ENCODE peak calls at places on chromosome 13, in nine cellular contexts. Y is ELR; N is anterior cingulate cortex; A is activated CD4-positive, alpha-beta T cell treated with anti-CD3 and anti-CD28 coated beads, Interleukin-2, amount 50 U/mL, for 1 hour; M is LoVo; B is Caco-2; K is NAMALWA; G is H54; W is H1. O is an unnamed sample.

GRCh38 chr13:40102854-40103253 is 447.4 kb downstream of the COG6 start:
- DNase-seq in W (no peak), M (no peak), G (peak), B (no peak), K (no peak), A (peak), Y (peak), N (no peak), O (peak)

GRCh38 chr13:48506092-48506701 is 26.7 kb downstream of the RCBTB2 start:
- DNase-seq in M (no peak), Y (no peak), B (no peak), K (no peak), G (no peak), A (no peak), N (no peak), W (no peak), O (no peak)

GRCh38 chr13:58254961-58255360 is 623.4 kb downstream of the PCDH17 start:
- DNase-seq in A (no peak), M (no peak), N (no peak), K (no peak), B (no peak), G (no peak), Y (no peak), W (no peak), O (no peak)

GRCh38 chr13:49549289-49549688 is 36.1 kb downstream of the RCBTB1 start:
- DNase-seq in K (no peak), A (no peak), Y (no peak), G (no peak), B (no peak), N (no peak), W (no peak), M (no peak), O (no peak)

GRCh38 chr13:44151474-44151873 is 222.2 kb upstream of the SERP2 start:
- DNase-seq in N (no peak), W (no peak), K (no peak), Y (no peak), G (no peak), B (peak), A (no peak), M (no peak), O (no peak)

GRCh38 chr13:99970761-99971575 is 599 bp downstream of the ZIC5 start:
- DNase-seq in G (no peak), W (no peak), K (no peak), Y (no peak), M (no peak), N (peak), A (no peak), B (peak), O (peak)

GRCh38 chr13:110231348-110232047 is 75.5 kb downstream of the COL4A1 start:
- DNase-seq in K (no peak), B (no peak), Y (no peak), A (no peak), G (no peak), N (no peak), M (no peak), W (no peak), O (no peak)

GRCh38 chr13:72180253-72180952 is 313.4 kb upstream of the DACH1 start:
- DNase-seq in A (no peak), K (no peak), W (no peak), N (no peak), G (no peak), Y (peak), M (no peak), B (no peak), O (no peak)

GRCh38 chr13:23707674-23708073 is 137.5 kb downstream of the TNFRSF19 start:
- DNase-seq in Y (peak), M (no peak), G (no peak), N (no peak), B (peak), A (no peak), W (no peak), K (peak), O (no peak)

GRCh38 chr13:97385854-97386253 is 48.1 kb upstream of the RAP2A start:
- DNase-seq in N (no peak), G (no peak), A (no peak), M (no peak), B (no peak), Y (no peak), K (no peak), W (no peak), O (no peak)

GRCh38 chr13:96994030-96994848 is at the start of gene OXGR1:
- DNase-seq in Y (no peak), G (no peak), A (no peak), B (peak), K (no peak), M (no peak), W (no peak), N (peak), O (no peak)

GRCh38 chr13:42071667-42072419 is 23.4 kb downstream of the DGKH start:
- DNase-seq in N (no peak), K (no peak), A (no peak), B (no peak), W (no peak), Y (no peak), G (no peak), M (no peak), O (no peak)

GRCh38 chr13:82713681-82714405 is 1168.4 kb downstream of the SLITRK1 start:
- DNase-seq in G (no peak), M (no peak), N (no peak), A (no peak), W (no peak), Y (peak), B (no peak), K (no peak), O (no peak)

GRCh38 chr13:102091231-102091630 is 310.6 kb downstream of the FGF14 start:
- DNase-seq in K (peak), W (peak), A (no peak), G (no peak), M (no peak), Y (peak), N (no peak), B (peak), O (peak)

GRCh38 chr13:67619346-67619745 is 389.2 kb upstream of the PCDH9 start:
- DNase-seq in K (no peak), Y (peak), A (no peak), N (no peak), W (no peak), B (no peak), G (no peak), M (no peak), O (no peak)

GRCh38 chr13:28357846-28358496 is 137.0 kb downstream of the FLT1 start:
- DNase-seq in K (no peak), N (no peak), A (no peak), W (no peak), G (no peak), M (no peak), B (no peak), Y (peak), O (no peak)

GRCh38 chr13:74794147-74794546 is 659.9 kb upstream of the KLF12 start:
- DNase-seq in W (no peak), N (no peak), K (no peak), B (no peak), G (no peak), M (no peak), Y (no peak), A (no peak), O (no peak)

GRCh38 chr13:99354371-99354951 is 47.3 kb upstream of the GPR183 start:
- DNase-seq in K (no peak), N (no peak), M (no peak), W (no peak), A (no peak), Y (peak), B (no peak), G (no peak), O (no peak)

GRCh38 chr13:106755542-106755941 is 187.6 kb upstream of the ARGLU1 start:
- DNase-seq in W (no peak), N (no peak), Y (no peak), B (no peak), K (no peak), A (no peak), M (no peak), G (no peak), O (peak)

GRCh38 chr13:37481005-37481857 is 117.3 kb downstream of the POSTN start:
- DNase-seq in Y (no peak), K (no peak), A (no peak), B (no peak), M (no peak), N (no peak), W (no peak), G (no peak), O (no peak)

GRCh38 chr13:36875431-36875830 is 44.6 kb downstream of the SMAD9 start:
- DNase-seq in A (no peak), B (no peak), K (no peak), G (no peak), Y (no peak), M (no peak), W (no peak), N (no peak), O (no peak)

GRCh38 chr13:34349091-34349722 is 531.3 kb downstream of the RFC3 start:
- DNase-seq in Y (peak), K (no peak), M (no peak), A (no peak), W (no peak), N (no peak), G (peak), B (no peak), O (no peak)

GRCh38 chr13:59061621-59062020 is 1102.1 kb downstream of the DIAPH3 start:
- DNase-seq in N (no peak), Y (no peak), A (no peak), B (no peak), W (no peak), K (no peak), M (no peak), G (no peak), O (no peak)

GRCh38 chr13:80527400-80527799 is 186.5 kb upstream of the SPRY2 start:
- DNase-seq in B (no peak), G (no peak), Y (no peak), W (no peak), A (no peak), M (no peak), N (no peak), K (no peak), O (no peak)

GRCh38 chr13:51818771-51819511 is 15.0 kb upstream of the DHRS12 start:
- DNase-seq in M (no peak), A (no peak), Y (no peak), B (no peak), K (no peak), W (no peak), G (no peak), N (peak), O (no peak)

GRCh38 chr13:48159436-48160225 is 64.7 kb upstream of the MED4 start:
- DNase-seq in M (no peak), W (peak), N (no peak), G (no peak), K (no peak), B (no peak), Y (peak), A (no peak), O (no peak)

GRCh38 chr13:41652735-41653361 is 195.5 kb downstream of the RGCC start:
- DNase-seq in K (peak), B (peak), Y (peak), G (no peak), N (no peak), M (peak), A (peak), W (no peak), O (peak)

GRCh38 chr13:108227651-108228272 is 9.6 kb downstream of the ABHD13 start:
- DNase-seq in K (peak), W (no peak), B (peak), G (no peak), Y (peak), N (no peak), A (no peak), M (peak), O (peak)